ENCODE peak calls at places on chromosomes 1 and 21, in four cellular contexts. J is upper lobe of left lung, P is tibial artery, O is BE2C. Z is an unnamed sample.

GRCh38 chr1:162878000-162878596 is 17.1 kb upstream of the CCDC190 start:
- DNase-seq in J (no peak), P (peak; percentile 76), O (peak; percentile 84), Z (no peak)

GRCh38 chr1:183164963-183165362 is 21.1 kb upstream of the LAMC2 start:
- DNase-seq in J (no peak), P (no peak), O (no peak), Z (no peak)

GRCh38 chr1:18693256-18694098 is 62.8 kb downstream of the PAX7 start:
- DNase-seq in J (no peak), P (no peak), O (no peak), Z (no peak)

GRCh38 chr1:101237229-101237837 is 514 bp downstream of the S1PR1 start:
- DNase-seq in J (no peak), P (no peak), O (no peak), Z (no peak)

GRCh38 chr1:233884461-233885151 is 19.9 kb upstream of the SLC35F3 start:
- DNase-seq in J (no peak), P (no peak), O (no peak), Z (no peak)

GRCh38 chr1:239586128-239586527 is 199.8 kb downstream of the CHRM3 start:
- DNase-seq in J (no peak), P (no peak), O (no peak), Z (no peak)

GRCh38 chr1:150548632-150549495 is at the start of gene ADAMTSL4:
- DNase-seq in J (peak; percentile 95), P (peak; percentile 89), O (peak; percentile 70), Z (no peak)

GRCh38 chr1:44881011-44881632 is 38.1 kb upstream of the PTCH2 start:
- DNase-seq in J (no peak), P (peak; percentile 65), O (no peak), Z (no peak)

GRCh38 chr1:63892632-63893395 is 119.0 kb downstream of the ROR1 start:
- DNase-seq in J (no peak), P (no peak), O (peak; percentile 27), Z (no peak)

GRCh38 chr1:44801491-44802305 is 1.5 kb downstream of the PLK3 start:
- DNase-seq in J (no peak), P (no peak), O (no peak), Z (no peak)

GRCh38 chr1:219316066-219316465 is 142.4 kb downstream of the LYPLAL1 start:
- DNase-seq in J (no peak), P (no peak), O (no peak), Z (no peak)

GRCh38 chr21:21195417-21195816 is 197.2 kb downstream of the NCAM2 start:
- DNase-seq in J (no peak), P (no peak), O (no peak), Z (no peak)

GRCh38 chr21:21199342-21200102 is 201.3 kb downstream of the NCAM2 start:
- DNase-seq in J (no peak), P (no peak), O (no peak), Z (no peak)

GRCh38 chr21:21196848-21197247 is 198.6 kb downstream of the NCAM2 start:
- DNase-seq in J (no peak), P (no peak), O (no peak), Z (no peak)

GRCh38 chr21:21200103-21200938 is 202.1 kb downstream of the NCAM2 start:
- DNase-seq in J (no peak), P (peak; percentile 74), O (no peak), Z (no peak)

DNA sequence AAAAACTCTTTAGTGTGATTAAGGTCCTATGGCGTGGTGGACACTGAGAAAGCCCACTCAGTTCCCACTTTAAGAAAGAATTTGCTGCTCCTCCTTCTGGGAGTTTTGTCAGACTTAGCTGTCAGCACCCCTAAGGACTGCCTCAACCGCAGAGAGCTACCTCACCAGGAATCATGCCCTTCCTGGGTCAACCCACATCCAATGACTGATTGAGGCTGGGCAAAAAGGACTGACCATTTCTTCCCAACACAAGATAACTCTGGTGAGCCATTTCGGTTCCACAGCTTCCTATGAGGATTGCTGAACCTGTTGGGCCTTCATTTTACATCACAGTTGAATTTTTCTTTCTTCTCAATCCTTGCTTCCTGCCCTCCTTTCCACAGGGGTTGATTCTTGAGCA is 197.9 kb downstream of the NCAM2 start:
- DNase-seq in J (no peak), P (no peak), O (no peak), Z (no peak)
- H3K9me3 ChIP-seq in J (no peaks in the 10 kb centered on the region), P (no peaks in the 10 kb centered on the region), O (no peaks in the 10 kb centered on the region), Z (no peaks in the 10 kb centered on the region)

DNA sequence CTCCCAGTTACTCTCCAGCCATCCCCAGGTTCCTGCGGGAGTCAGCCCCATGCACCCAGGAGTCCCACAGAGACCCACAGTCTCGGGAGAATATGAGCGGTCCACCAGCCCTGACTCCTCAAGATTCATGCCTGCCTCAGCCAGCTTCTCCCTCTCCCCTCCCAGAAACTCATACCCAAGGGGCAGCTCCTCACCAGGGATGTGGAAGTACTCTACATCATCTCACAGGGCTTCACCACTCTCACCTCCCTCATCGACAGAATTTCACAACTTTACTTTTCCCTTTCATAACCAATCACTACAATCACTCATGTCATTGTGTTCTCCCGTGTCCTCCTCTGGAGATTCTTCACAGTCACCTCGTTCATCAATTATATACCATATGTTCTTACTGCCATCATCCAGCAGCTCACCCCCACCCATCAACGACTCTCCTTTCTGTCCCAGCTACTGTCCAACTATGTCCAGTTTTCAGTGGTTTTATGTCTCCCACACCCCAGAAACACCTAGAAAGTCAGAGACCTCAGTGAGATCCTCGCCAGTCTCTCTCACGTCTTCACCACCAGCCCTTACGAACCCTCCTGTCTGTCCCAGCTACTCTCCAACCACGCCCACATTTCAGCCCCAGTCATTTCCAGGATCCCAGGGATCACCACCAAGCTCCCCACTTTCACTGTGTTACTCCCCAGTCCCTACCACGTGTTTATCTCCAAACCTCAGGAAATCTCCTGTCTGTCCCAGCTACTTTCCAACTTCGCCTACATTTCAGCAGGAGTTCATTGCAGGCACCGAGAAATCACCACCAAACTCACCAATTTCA is 1530.1 kb upstream of the TPTE start:
- DNase-seq in J (no peak), P (no peak), O (peak; percentile 79), Z (no peak)
- H3K9me3 ChIP-seq in J (peaks cover 6% of the 10 kb centered on the region), P (no peaks in the 10 kb centered on the region), O (no peaks in the 10 kb centered on the region), Z (peaks cover 4% of the 10 kb centered on the region)

GRCh38 chr1:227622739-227623475 is 59.6 kb downstream of the ZNF678 start:
- DNase-seq in J (no peak), P (no peak), O (no peak), Z (no peak)

DNA sequence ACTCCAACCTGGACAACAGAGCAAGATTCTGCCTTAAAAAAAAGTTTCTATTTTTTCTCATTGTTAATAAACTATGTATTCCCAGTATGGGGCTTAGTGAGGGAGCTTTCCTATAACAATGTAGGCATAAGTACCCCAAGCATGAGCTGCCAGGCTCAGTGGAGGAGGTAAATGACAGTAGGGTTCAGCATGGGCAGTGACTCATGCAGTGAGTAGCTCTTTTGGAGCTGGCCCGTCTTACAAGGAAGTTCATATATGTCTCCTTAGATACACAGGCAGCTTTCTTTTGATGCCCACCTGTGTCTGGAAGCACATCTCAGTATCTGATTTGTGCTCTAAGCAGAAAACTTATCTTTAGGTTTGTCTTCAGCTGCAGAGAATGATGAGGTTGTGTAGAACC is 57.9 kb downstream of the ZNF678 start:
- DNase-seq in J (no peak), P (no peak), O (no peak), Z (no peak)
- H3K9me3 ChIP-seq in J (peaks cover 72% of the 10 kb centered on the region), P (peaks cover 7% of the 10 kb centered on the region), O (no peaks in the 10 kb centered on the region), Z (peaks cover 18% of the 10 kb centered on the region)

DNA sequence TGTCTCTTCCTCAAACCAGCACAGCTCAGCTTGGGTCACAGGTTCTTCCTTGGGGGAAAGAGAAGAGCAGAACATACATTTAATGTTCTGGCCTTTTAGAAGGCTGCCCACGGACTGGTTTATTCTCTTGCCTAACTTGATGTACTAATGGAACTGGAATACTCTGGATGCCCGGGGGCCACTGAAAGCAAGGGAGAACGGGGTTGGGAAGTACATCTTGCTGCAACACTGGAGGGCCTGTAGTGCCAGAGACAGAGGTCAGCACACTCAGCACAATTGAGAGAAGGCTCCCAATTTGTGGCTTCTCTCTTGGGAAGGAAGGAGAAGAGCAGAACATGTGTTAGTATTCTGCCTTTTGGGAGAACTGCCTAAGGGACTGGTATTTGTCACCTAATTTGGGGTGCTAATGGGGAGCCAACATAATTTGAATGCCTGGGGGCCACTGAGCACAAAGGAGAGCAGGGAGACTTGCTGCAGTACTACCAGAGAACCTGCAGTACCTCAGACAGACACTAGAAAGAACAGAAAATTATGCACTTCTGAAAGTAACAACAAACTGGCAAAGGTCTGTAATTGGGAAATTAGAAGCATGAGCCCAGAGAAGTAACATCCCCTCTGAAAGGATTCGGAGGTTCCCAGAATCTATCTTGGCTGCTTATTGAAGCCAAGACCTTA is 14.1 kb downstream of the ZNF691 start:
- DNase-seq in J (no peak), P (no peak), O (no peak), Z (no peak)
- H3K9me3 ChIP-seq in J (no peaks in the 10 kb centered on the region), P (peaks cover 10% of the 10 kb centered on the region), O (no peaks in the 10 kb centered on the region), Z (peaks cover 13% of the 10 kb centered on the region)

GRCh38 chr1:152912471-152912870 is 4.1 kb downstream of the IVL start:
- DNase-seq in J (no peak), P (no peak), O (no peak), Z (no peak)

GRCh38 chr1:152912900-152913299 is 4.6 kb downstream of the IVL start:
- DNase-seq in J (no peak), P (no peak), O (no peak), Z (no peak)

GRCh38 chr1:152904688-152905440 is 3.5 kb upstream of the IVL start:
- DNase-seq in J (no peak), P (no peak), O (no peak), Z (no peak)

GRCh38 chr1:152906023-152906565 is 2.3 kb upstream of the IVL start:
- DNase-seq in J (no peak), P (no peak), O (no peak), Z (no peak)

GRCh38 chr1:152907686-152908601 is at the start of gene IVL:
- DNase-seq in J (no peak), P (no peak), O (no peak), Z (no peak)
- H3K9me3 ChIP-seq in J (no peaks in the 10 kb centered on the region), P (no peaks in the 10 kb centered on the region), O (no peaks in the 10 kb centered on the region), Z (no peaks in the 10 kb centered on the region)

GRCh38 chr21:39900491-39900890 is 33.3 kb downstream of the PCP4 start:
- DNase-seq in J (no peak), P (no peak), O (no peak), Z (no peak)

GRCh38 chr21:39908265-39908923 is 41.2 kb downstream of the PCP4 start:
- DNase-seq in J (no peak), P (no peak), O (no peak), Z (no peak)

DNA sequence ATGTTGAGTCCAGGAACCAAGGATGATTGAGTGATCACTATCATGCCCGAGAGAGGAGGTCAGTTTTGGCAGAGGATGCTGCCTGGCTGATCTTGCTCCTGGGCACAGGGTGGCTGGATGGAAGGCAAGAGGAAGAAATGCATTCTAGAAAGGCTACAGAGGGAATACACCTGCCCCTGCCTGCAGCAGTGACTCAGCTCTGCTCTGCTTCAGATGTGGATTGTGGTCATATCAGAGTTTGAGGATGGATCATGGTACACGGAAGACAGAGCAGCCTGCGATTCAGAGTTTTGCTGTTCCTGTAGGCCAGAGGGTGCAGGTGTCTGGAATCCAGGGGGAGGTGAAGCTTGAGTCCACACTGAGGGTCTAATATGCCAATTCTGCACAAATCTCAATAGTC is 37.2 kb downstream of the PCP4 start:
- DNase-seq in J (no peak), P (no peak), O (no peak), Z (no peak)
- H3K9me3 ChIP-seq in J (no peaks in the 10 kb centered on the region), P (no peaks in the 10 kb centered on the region), O (no peaks in the 10 kb centered on the region), Z (no peaks in the 10 kb centered on the region)

GRCh38 chr21:20301395-20301794 is 696.8 kb upstream of the NCAM2 start:
- DNase-seq in J (no peak), P (no peak), O (no peak), Z (no peak)
- H3K9me3 ChIP-seq in J (no peaks in the 10 kb centered on the region), P (no peaks in the 10 kb centered on the region), O (no peaks in the 10 kb centered on the region), Z (no peaks in the 10 kb centered on the region)